ENCODE peak calls at places on chromosomes 11 and 22, in ten cellular contexts. Q is fibroblast of pulmonary artery, G is fibroblast of the aortic adventitia, A is lower leg skin, N is pancreas, K is Peyer's patch, Z is kidney, E is Karpas-422, Y is transverse colon, X is fibroblast of lung. V is an unnamed sample.

GRCh38 chr22:50698546-50698945 is 25.9 kb downstream of the SHANK3 start:
- DNase-seq in Q (no peak), G (no peak), A (no peak), N (peak), K (no peak), Z (peak), E (no peak), Y (no peak), X (no peak), V (no peak)

GRCh38 chr11:70016666-70017347 is 61.3 kb upstream of the ANO1 start:
- DNase-seq in Q (peak), G (peak), A (no peak), N (no peak), K (no peak), Z (no peak), E (no peak), Y (no peak), X (no peak), V (peak)

GRCh38 chr11:110431212-110432073 is 1.7 kb downstream of the FDX1 start:
- DNase-seq in Q (peak), G (peak), A (no peak), N (no peak), K (no peak), Z (no peak), E (peak), Y (no peak), X (peak), V (no peak)

GRCh38 chr11:59141191-59141590 is 1.5 kb upstream of the FAM111A start:
- DNase-seq in Q (no peak), G (no peak), A (no peak), N (no peak), K (no peak), Z (no peak), E (no peak), Y (no peak), X (no peak), V (no peak)

GRCh38 chr11:128474036-128474874 is 113.1 kb downstream of the ETS1 start:
- DNase-seq in Q (no peak), G (no peak), A (no peak), N (no peak), K (no peak), Z (no peak), E (no peak), Y (no peak), X (no peak), V (no peak)

GRCh38 chr11:24932110-24933000 is 435.5 kb downstream of the LUZP2 start:
- DNase-seq in Q (peak), G (no peak), A (no peak), N (no peak), K (no peak), Z (no peak), E (no peak), Y (peak), X (peak), V (no peak)

GRCh38 chr11:111665779-111666178 is 63.5 kb downstream of the SIK2 start:
- DNase-seq in Q (peak), G (peak), A (no peak), N (no peak), K (no peak), Z (no peak), E (peak), Y (no peak), X (peak), V (peak)

GRCh38 chr11:64713781-64714363 is 9.1 kb downstream of the NRXN2 start:
- DNase-seq in Q (no peak), G (no peak), A (no peak), N (no peak), K (no peak), Z (no peak), E (no peak), Y (no peak), X (no peak), V (no peak)

GRCh38 chr11:126193038-126193478 is 18.4 kb downstream of the RPUSD4 start:
- DNase-seq in Q (no peak), G (no peak), A (no peak), N (peak), K (no peak), Z (no peak), E (no peak), Y (no peak), X (no peak), V (no peak)

GRCh38 chr22:37043828-37044538 is 7.6 kb upstream of the KCTD17 start:
- DNase-seq in Q (peak), G (peak), A (peak), N (peak), K (peak), Z (peak), E (peak), Y (peak), X (peak), V (no peak)

GRCh38 chr11:31887180-31887579 is 76.1 kb upstream of the PAX6 start:
- DNase-seq in Q (no peak), G (no peak), A (no peak), N (no peak), K (no peak), Z (no peak), E (peak), Y (no peak), X (no peak), V (no peak)

GRCh38 chr22:40178417-40179409 is 988 bp downstream of the TNRC6B start:
- DNase-seq in Q (peak), G (peak), A (no peak), N (no peak), K (peak), Z (no peak), E (peak), Y (peak), X (peak), V (no peak)

DNA sequence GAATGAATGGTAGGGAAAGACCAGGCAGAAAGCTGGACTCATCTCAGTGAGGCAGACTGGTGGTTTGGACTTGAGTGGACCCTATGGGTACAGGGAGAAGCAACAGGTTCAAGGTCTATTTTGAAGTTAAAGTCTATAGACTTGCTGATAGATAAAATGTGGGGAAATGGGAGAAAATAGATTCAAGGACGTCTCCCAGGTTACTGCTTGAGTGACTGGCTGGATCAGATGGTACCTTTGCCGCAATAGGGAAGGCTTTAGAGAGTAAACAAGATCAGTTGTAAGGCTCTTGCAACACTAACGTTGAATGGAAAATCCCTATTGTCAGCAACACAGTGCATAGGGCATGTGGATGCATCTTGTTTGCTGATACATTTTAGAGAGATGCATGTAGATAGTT is 27.4 kb downstream of the SEZ6L start:
- DNase-seq in Q (no peak), G (no peak), A (no peak), N (no peak), K (no peak), Z (no peak), E (no peak), Y (no peak), X (no peak), V (no peak)
- H3K4me3 ChIP-seq in Q (no peak), G (no peak), A (no peak), N (no peak), K (no peak), Z (no peak), E (no peak), Y (no peak), X (no peak), V (no peak)

GRCh38 chr22:48489551-48490512 is 1337.8 kb downstream of the BRD1 start:
- DNase-seq in Q (no peak), G (no peak), A (no peak), N (peak), K (no peak), Z (peak), E (no peak), Y (no peak), X (peak), V (no peak)
- H3K4me3 ChIP-seq in Q (peak), G (peak), A (peak), N (peak), K (peak), Z (no peak), E (no peak), Y (peak), X (no peak), V (peak)

GRCh38 chr22:38873469-38874411 is 1.7 kb upstream of the CBX6 start:
- DNase-seq in Q (no peak), G (no peak), A (peak), N (no peak), K (peak), Z (no peak), E (no peak), Y (no peak), X (no peak), V (no peak)
- H3K4me3 ChIP-seq in Q (no peak), G (peak), A (no peak), N (peak), K (no peak), Z (peak), E (no peak), Y (peak), X (no peak), V (no peak)

GRCh38 chr11:121482231-121483129 is 29.7 kb upstream of the SORL1-AS1 start:
- DNase-seq in Q (peak), G (no peak), A (no peak), N (no peak), K (peak), Z (no peak), E (no peak), Y (peak), X (no peak), V (no peak)
- H3K4me3 ChIP-seq in Q (no peak), G (no peak), A (no peak), N (no peak), K (no peak), Z (no peak), E (no peak), Y (no peak), X (no peak), V (no peak)

DNA sequence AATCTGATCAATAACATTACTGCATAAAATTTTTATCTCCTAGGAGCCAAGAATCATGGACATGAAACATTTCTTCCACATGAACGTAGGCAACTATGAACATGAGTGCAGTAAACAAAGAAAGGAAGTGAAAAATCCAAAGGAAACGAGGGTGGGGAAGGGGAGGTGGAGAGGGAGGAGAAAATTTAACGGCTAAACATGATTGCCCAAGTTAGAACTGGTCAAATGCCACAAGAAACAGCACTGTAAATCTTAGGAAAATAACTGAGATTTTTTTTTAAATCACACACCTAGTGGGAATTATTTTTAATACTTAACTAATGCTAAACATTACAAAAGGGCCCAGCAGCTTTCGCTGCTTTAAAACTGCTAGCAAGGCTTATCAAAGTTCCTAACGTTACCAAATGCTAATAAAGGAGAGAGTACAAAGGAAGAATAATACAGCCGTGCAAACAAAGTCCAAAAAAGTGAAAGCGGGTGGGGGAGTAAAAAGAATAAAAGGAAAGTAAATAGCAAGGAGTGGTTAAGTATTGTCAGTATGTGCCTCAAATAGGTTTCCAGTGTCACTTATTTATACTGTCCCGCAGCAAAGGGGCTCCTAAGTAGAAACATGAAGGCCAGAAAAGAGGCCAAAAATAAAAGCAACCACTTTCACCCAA is 13.7 kb downstream of the NARS2 start:
- DNase-seq in Q (peak), G (peak), A (peak), N (no peak), K (no peak), Z (no peak), E (no peak), Y (no peak), X (peak), V (no peak)
- H3K4me3 ChIP-seq in Q (peak), G (peak), A (no peak), N (no peak), K (no peak), Z (peak), E (no peak), Y (peak), X (peak), V (no peak)

DNA sequence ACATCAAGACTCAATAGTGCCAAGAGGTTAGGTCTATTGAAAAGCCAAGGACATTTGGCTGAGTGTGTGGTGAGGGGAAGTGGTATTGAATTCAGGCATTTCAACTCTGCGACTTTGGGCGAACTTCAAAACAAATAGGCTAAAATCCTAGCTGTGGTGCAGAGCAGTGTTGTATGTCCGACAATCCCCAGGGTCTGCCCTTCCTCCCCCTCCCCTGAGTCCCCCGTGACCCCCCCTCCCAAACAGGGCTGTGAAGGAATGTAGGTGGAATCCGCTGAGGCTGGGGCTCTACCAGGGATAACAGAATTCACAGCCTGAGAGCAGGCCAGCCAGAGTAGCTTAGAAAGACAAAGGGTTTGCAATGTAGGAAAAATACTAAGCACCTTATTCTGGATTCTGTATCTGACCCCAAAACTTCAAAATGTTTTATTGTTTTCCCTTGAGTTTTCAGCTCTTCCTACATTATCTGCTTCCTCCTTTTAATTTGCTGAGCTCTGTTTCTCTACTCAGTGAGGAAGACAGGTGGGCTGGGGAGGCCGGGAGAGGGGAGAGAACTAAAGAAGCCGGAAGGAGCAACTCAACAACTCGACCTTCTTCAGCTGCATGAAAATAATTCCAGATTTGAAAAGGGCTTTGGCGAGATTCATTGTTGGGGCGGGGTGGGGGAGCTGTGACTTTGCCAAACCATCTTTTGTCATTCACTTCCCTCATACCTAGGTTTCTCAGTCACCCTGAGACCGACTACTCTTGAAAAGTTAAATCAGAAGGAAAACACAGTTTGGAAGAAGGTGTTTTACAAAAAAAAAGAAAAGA is 315.1 kb downstream of the BLID start:
- DNase-seq in Q (peak), G (peak), A (no peak), N (no peak), K (no peak), Z (no peak), E (no peak), Y (no peak), X (peak), V (peak)
- H3K4me3 ChIP-seq in Q (no peak), G (no peak), A (no peak), N (no peak), K (no peak), Z (no peak), E (no peak), Y (no peak), X (no peak), V (no peak)

GRCh38 chr11:114278342-114279065 is 17.7 kb upstream of the NNMT start:
- DNase-seq in Q (no peak), G (no peak), A (no peak), N (no peak), K (no peak), Z (no peak), E (no peak), Y (no peak), X (no peak), V (no peak)

GRCh38 chr11:114279778-114280532 is 16.2 kb upstream of the NNMT start:
- DNase-seq in Q (peak), G (peak), A (no peak), N (no peak), K (no peak), Z (no peak), E (no peak), Y (no peak), X (peak), V (no peak)

GRCh38 chr11:114281388-114281956 is 14.7 kb upstream of the NNMT start:
- DNase-seq in Q (no peak), G (peak), A (no peak), N (no peak), K (no peak), Z (no peak), E (no peak), Y (no peak), X (no peak), V (no peak)

GRCh38 chr11:114282488-114282887 is 13.7 kb upstream of the NNMT start:
- DNase-seq in Q (no peak), G (no peak), A (no peak), N (no peak), K (no peak), Z (no peak), E (no peak), Y (no peak), X (no peak), V (no peak)

DNA sequence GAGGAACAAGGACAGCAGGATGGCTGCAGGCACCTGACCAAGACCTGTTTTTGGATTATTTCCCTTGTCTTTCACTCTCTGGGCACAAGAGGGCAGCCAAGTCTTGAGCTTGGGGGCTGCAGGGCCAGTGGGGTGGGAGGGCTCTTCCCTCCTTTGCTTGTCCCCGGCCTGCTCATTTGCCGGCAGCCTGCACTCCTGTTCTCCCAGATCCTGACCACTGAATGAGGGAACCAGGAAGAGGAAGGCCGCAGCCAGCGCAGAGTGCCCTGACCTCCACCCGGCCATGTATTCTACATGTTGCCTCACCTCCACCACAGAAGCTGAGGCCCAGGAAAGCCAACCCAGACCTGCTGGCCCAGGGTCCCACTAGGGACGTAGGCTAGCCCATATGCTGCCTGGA is 15.5 kb upstream of the NNMT start:
- DNase-seq in Q (peak), G (peak), A (no peak), N (no peak), K (no peak), Z (peak), E (peak), Y (no peak), X (peak), V (peak)
- H3K4me3 ChIP-seq in Q (no peak), G (peak), A (no peak), N (no peak), K (no peak), Z (no peak), E (no peak), Y (no peak), X (no peak), V (no peak)